ENCODE peak calls at places on chromosome 18, in five cellular contexts. R is immature natural killer cell, B is NCI-H526, W is GDM1, G is ureter. P is an unnamed sample.

GRCh38 chr18:23276456-23276855 is 141.2 kb downstream of the CABLES1 start:
- DNase-seq in R (no peak), B (no peak), W (no peak), G (no peak), P (no peak)

GRCh38 chr18:3793545-3793944 is 343.6 kb downstream of the TGIF1 start:
- DNase-seq in R (no peak), B (no peak), W (no peak), G (no peak), P (no peak)

GRCh38 chr18:69000366-69000765 is 202.5 kb downstream of the CCDC102B start:
- DNase-seq in R (no peak), B (no peak), W (no peak), G (no peak), P (peak)

GRCh38 chr18:63365909-63366269 is 1.1 kb downstream of the KDSR start:
- DNase-seq in R (no peak), B (no peak), W (no peak), G (no peak), P (no peak)

GRCh38 chr18:31607384-31607783 is 15.7 kb downstream of the TTR start:
- DNase-seq in R (no peak), B (no peak), W (no peak), G (no peak), P (no peak)

GRCh38 chr18:2905802-2906521 is 59.2 kb downstream of the EMILIN2 start:
- DNase-seq in R (peak), B (no peak), W (no peak), G (peak), P (no peak)

GRCh38 chr18:23664674-23665073 is 2.0 kb upstream of the ANKRD29 start:
- DNase-seq in R (no peak), B (no peak), W (no peak), G (no peak), P (no peak)

GRCh38 chr18:75880913-75881504 is 453.5 kb upstream of the SMIM21 start:
- DNase-seq in R (no peak), B (no peak), W (no peak), G (no peak), P (no peak)

GRCh38 chr18:74450626-74451025 is 6.5 kb downstream of the DIPK1C start:
- DNase-seq in R (no peak), B (no peak), W (no peak), G (peak), P (no peak)

GRCh38 chr18:13500227-13500865 is 226.0 kb downstream of the FAM210A start:
- DNase-seq in R (no peak), B (peak), W (no peak), G (no peak), P (peak)